ENCODE peak calls at places on chromosomes 7 and 10, in six cellular contexts. O is GM12891, B is GM12878, D is H1, G is HepG2, M is K562. X is an unnamed sample.

GRCh38 chr7:101216001-101216859 is 1.2 kb downstream of the PLOD3 start:
- DNase-seq in M (no peak), D (no peak), O (no peak), G (no peak), B (no peak), X (no peak)

GRCh38 chr7:106736508-106737201 is 75.7 kb upstream of the CCDC71L start:
- DNase-seq in D (peak), M (peak), B (peak), G (peak), O (peak), X (no peak)

GRCh38 chr10:132095403-132096113 is 29.8 kb downstream of the JAKMIP3 start:
- DNase-seq in B (no peak), D (no peak), O (no peak), M (no peak), G (no peak), X (no peak)

GRCh38 chr7:137545059-137545730 is 201.7 kb upstream of the PTN start:
- DNase-seq in B (no peak), O (no peak), G (peak), M (no peak), D (no peak), X (no peak)

GRCh38 chr10:71366710-71367109 is 30.0 kb upstream of the CDH23 start:
- DNase-seq in B (no peak), G (no peak), D (no peak), O (no peak), M (no peak), X (no peak)

GRCh38 chr10:79982486-79982800 is 33.5 kb upstream of the SFTPD start:
- DNase-seq in B (no peak), G (no peak), D (no peak), M (no peak), O (no peak), X (no peak)

GRCh38 chr7:7861211-7861633 is 107.4 kb upstream of the GLCCI1 start:
- DNase-seq in B (no peak), D (no peak), O (no peak), M (no peak), G (peak), X (no peak)

GRCh38 chr7:47905071-47905920 is 43.0 kb downstream of the PKD1L1 start:
- DNase-seq in M (no peak), B (no peak), D (no peak), G (no peak), O (no peak), X (no peak)

GRCh38 chr7:20218261-20218660 is 1.1 kb upstream of the MACC1 start:
- DNase-seq in M (no peak), D (no peak), B (no peak), O (no peak), G (peak), X (no peak)

GRCh38 chr7:5635461-5636445 is 145.7 kb downstream of the RNF216 start:
- DNase-seq in B (no peak), D (no peak), G (peak), M (no peak), O (no peak), X (no peak)

GRCh38 chr10:30984563-30985328 is 46.9 kb downstream of the ZNF438 start:
- DNase-seq in B (no peak), D (no peak), G (no peak), M (no peak), O (no peak), X (no peak)

GRCh38 chr7:126605056-126605455 is 647.7 kb downstream of the GRM8 start:
- DNase-seq in M (no peak), B (no peak), G (no peak), O (no peak), D (no peak), X (no peak)

GRCh38 chr10:94524146-94524545 is 21.4 kb upstream of the HELLS start:
- DNase-seq in D (no peak), O (no peak), B (no peak), M (no peak), G (no peak), X (no peak)
- TF ChIP-seq TAF1 in D (no peak), O (no peak), B (no peak), M (no peak), G (no peak), X (no peak)

GRCh38 chr7:156949541-156950380 is at the start of gene NOM1:
- DNase-seq in G (peak), M (peak), O (peak), B (peak), D (peak), X (peak)
- TF ChIP-seq POLR2A in G (peak), M (peak), O (peak), B (peak), D (no peak), X (peak)

GRCh38 chr7:130349911-130350782 is 5.5 kb downstream of the CPA5 start:
- DNase-seq in D (no peak), G (no peak), M (no peak), O (no peak), B (no peak), X (no peak)

GRCh38 chr7:130352335-130353074 is 7.9 kb downstream of the CPA5 start:
- DNase-seq in B (no peak), O (no peak), G (no peak), M (no peak), D (no peak), X (no peak)

GRCh38 chr7:130353196-130353595 is 8.6 kb downstream of the CPA5 start:
- DNase-seq in M (no peak), O (no peak), D (no peak), B (no peak), G (no peak), X (no peak)

GRCh38 chr7:130351664-130352015 is 7.0 kb downstream of the CPA5 start:
- DNase-seq in D (no peak), M (no peak), O (no peak), G (no peak), B (no peak), X (no peak)

GRCh38 chr7:130350945-130351663 is 6.5 kb downstream of the CPA5 start:
- DNase-seq in G (peak), O (no peak), D (no peak), M (no peak), B (peak), X (peak)
- TF ChIP-seq POLR2AphosphoS5 in G (no peak), O (no peak), D (no peak), M (no peak), B (no peak), X (no peak)

DNA sequence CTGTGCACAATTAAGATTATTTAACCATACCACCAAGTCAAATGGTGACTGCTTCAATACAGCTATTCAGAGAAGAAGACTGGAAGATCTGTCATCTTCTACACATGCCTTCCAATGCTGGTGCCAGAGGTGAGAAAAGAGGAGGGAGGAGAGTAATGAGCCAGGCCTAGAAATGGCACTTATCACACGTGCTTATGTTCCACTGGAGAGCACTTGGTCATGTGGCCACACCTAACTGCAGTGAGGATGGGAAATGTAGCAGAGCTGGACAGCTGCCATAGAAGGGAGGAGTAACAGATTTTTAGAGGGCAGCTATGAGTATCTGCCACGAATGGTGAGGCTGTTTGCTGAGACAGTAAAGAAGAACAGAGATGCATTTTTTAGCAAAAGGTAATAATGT is 77.1 kb downstream of the MPLKIP start:
- DNase-seq in M (peak), D (no peak), B (no peak), G (no peak), O (no peak), X (no peak)
- TF ChIP-seq TAF1 in M (no peak), D (no peak), B (no peak), G (no peak), O (no peak), X (no peak)

DNA sequence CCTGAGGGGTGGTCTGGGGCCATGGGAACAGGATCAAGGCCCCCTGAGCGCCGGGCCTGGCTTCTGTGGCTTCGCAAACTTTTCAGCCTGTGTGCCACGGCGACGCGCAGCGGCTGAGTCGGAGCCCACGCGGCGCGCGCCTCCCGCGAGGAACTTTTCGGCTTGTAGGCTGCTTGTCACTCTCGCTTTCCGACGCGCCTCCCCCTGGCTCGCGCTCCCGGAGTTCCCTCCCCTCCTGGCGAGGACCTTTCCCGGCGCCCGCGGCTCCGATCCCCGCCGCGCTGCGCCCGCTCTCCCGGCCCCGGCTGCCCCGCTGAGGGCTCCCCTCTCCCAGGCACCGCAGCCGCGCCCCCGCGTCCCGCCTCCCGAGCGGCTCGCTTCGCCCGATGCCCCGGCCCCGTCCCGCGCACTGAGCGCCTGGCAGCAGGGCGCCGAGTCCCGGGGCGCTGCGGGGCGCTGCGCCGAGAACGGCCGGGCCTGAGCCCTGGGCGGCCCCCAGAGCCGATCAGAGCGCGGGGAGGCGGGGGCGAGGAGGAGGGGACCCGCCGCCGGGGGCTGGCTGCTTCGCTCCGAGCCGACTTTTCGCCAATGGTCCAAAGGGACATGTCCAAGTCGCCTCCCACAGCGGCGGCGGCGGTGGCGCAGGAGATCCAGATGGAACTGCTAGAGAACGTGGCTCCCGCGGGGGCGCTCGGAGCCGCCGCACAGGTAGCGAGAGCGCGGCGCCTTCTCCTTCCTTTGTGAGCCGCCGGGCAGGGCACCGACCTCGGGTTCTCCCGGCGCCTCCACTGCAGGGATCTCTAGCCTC is at the start of gene CACNB2:
- DNase-seq in G (peak), O (peak), D (peak), B (no peak), M (no peak), X (no peak)
- TF ChIP-seq POLR2A in G (no peak), O (no peak), D (peak), B (no peak), M (no peak), X (no peak)

GRCh38 chr10:62382831-62383230 is 8.7 kb downstream of the ZNF365 start:
- DNase-seq in O (no peak), B (no peak), M (no peak), G (no peak), D (no peak), X (no peak)

GRCh38 chr10:62386401-62387320 is 12.5 kb downstream of the ZNF365 start:
- DNase-seq in B (no peak), G (no peak), D (no peak), O (no peak), M (no peak), X (no peak)

GRCh38 chr10:62381385-62382102 is 7.4 kb downstream of the ZNF365 start:
- DNase-seq in D (no peak), O (no peak), G (no peak), B (no peak), M (no peak), X (no peak)

GRCh38 chr10:62384447-62385081 is 10.4 kb downstream of the ZNF365 start:
- DNase-seq in M (no peak), O (no peak), G (no peak), B (no peak), D (no peak), X (no peak)

DNA sequence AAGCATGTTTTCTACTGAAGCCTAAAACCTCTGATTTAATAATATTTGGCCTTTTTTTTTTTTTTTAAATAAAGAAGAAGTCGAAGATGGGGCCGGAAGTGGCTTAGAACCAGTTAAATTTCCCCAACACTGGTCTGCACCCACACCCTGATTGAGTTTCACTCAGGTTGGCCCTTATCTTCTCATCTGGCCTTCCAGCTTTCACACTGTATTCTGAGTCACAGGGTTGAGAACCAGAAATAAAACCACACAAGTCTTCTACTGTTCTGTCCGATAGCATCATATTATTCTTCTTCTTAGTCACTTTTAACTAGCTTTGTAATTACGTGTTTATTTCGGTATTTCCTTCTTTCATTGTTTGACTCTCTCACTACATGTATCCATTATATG is 9.9 kb downstream of the ZNF365 start:
- DNase-seq in D (no peak), O (no peak), M (no peak), G (no peak), B (peak), X (no peak)
- TF ChIP-seq POLR2AphosphoS5 in D (no peak), O (no peak), M (no peak), G (no peak), B (no peak), X (no peak)